ENCODE peak calls at places on chromosomes 12 and 14, in four cellular contexts. L, Y, T and V are unnamed samples.

GRCh38 chr12:44763021-44763420 is 113.1 kb downstream of the NELL2 start:
- DNase-seq in L (no peak), Y (no peak), T (no peak), V (no peak)

GRCh38 chr12:123854918-123855317 is 92.8 kb downstream of the DNAH10 start:
- DNase-seq in L (no peak), Y (no peak), T (no peak), V (no peak)

GRCh38 chr12:68755536-68756243 is 9.7 kb downstream of the SLC35E3 start:
- DNase-seq in L (no peak), Y (no peak), T (no peak), V (no peak)

GRCh38 chr12:88958153-88958552 is 377.9 kb upstream of the KITLG start:
- DNase-seq in L (peak), Y (no peak), T (no peak), V (no peak)

GRCh38 chr12:121202407-121203355 is 7.2 kb upstream of the P2RX4 start:
- DNase-seq in L (no peak), Y (peak), T (no peak), V (no peak)

GRCh38 chr12:42504049-42504448 is 85.5 kb downstream of the PRICKLE1 start:
- DNase-seq in L (no peak), Y (no peak), T (no peak), V (no peak)

GRCh38 chr12:57893460-57894353 is 47.2 kb upstream of the CTDSP2 start:
- DNase-seq in L (peak), Y (peak), T (no peak), V (peak)

GRCh38 chr12:71475280-71475679 is 35.7 kb downstream of the LGR5 start:
- DNase-seq in L (no peak), Y (no peak), T (no peak), V (no peak)

GRCh38 chr12:130832561-130833209 is 6.4 kb downstream of the STX2 start:
- DNase-seq in L (no peak), Y (peak), T (no peak), V (no peak)

GRCh38 chr14:92215579-92215978 is 93.8 kb downstream of the CPSF2 start:
- DNase-seq in L (no peak), Y (no peak), T (no peak), V (no peak)

GRCh38 chr12:130555628-130556485 is 160.2 kb downstream of the RIMBP2 start:
- DNase-seq in L (no peak), Y (no peak), T (no peak), V (no peak)

GRCh38 chr12:131607658-131608447 is 103.0 kb upstream of the SFSWAP start:
- DNase-seq in L (no peak), Y (no peak), T (peak), V (no peak)

GRCh38 chr14:67269338-67270060 is 28.3 kb downstream of the PALS1 start:
- DNase-seq in L (no peak), Y (no peak), T (no peak), V (no peak)

GRCh38 chr12:110689002-110689600 is at the start of gene HVCN1:
- DNase-seq in L (no peak), Y (peak), T (no peak), V (peak)

GRCh38 chr14:56136571-56137498 is 18.6 kb downstream of the PELI2 start:
- DNase-seq in L (no peak), Y (no peak), T (no peak), V (no peak)

GRCh38 chr14:49989980-49990379 is 97.1 kb downstream of the ARF6 start:
- DNase-seq in L (no peak), Y (no peak), T (no peak), V (no peak)

GRCh38 chr14:101475468-101476257 is 85.6 kb upstream of the DIO3 start:
- DNase-seq in L (peak), Y (no peak), T (no peak), V (no peak)

GRCh38 chr12:124338876-124339603 is 44.1 kb downstream of the RFLNA start:
- DNase-seq in L (no peak), Y (no peak), T (no peak), V (no peak)

GRCh38 chr14:40417777-40418401 is 985.7 kb upstream of the FBXO33 start:
- DNase-seq in L (peak), Y (peak), T (no peak), V (peak)

GRCh38 chr14:69711065-69711464 is 55.9 kb upstream of the SRSF5 start:
- DNase-seq in L (no peak), Y (no peak), T (no peak), V (no peak)

GRCh38 chr14:22977684-22978486 is 4.5 kb downstream of the AJUBA start:
- DNase-seq in L (peak), Y (no peak), T (no peak), V (peak)

GRCh38 chr14:77301103-77301502 is 19.6 kb downstream of the POMT2 start:
- DNase-seq in L (peak), Y (peak), T (no peak), V (peak)

GRCh38 chr12:1313906-1314305 is 280.5 kb downstream of the FBXL14 start:
- DNase-seq in L (no peak), Y (no peak), T (no peak), V (no peak)

GRCh38 chr12:74119811-74120362 is 417.7 kb upstream of the ATXN7L3B start:
- DNase-seq in L (no peak), Y (no peak), T (no peak), V (no peak)

GRCh38 chr14:92603309-92604257 is 90.0 kb downstream of the RIN3 start:
- DNase-seq in L (no peak), Y (no peak), T (no peak), V (no peak)

GRCh38 chr14:101509730-101510371 is 51.4 kb upstream of the DIO3 start:
- DNase-seq in L (no peak), Y (no peak), T (no peak), V (no peak)

GRCh38 chr12:59780605-59781135 is 184.8 kb downstream of the SLC16A7 start:
- DNase-seq in L (peak), Y (no peak), T (no peak), V (no peak)

GRCh38 chr12:69117566-69118266 is 121.7 kb upstream of the CPSF6 start:
- DNase-seq in L (no peak), Y (no peak), T (no peak), V (no peak)

GRCh38 chr12:95633049-95633545 is 81.8 kb upstream of the USP44 start:
- DNase-seq in L (peak), Y (no peak), T (no peak), V (no peak)

GRCh38 chr14:28751467-28752058 is 15.0 kb upstream of the FOXG1 start:
- DNase-seq in L (peak), Y (peak), T (peak), V (peak)

GRCh38 chr14:77212933-77213656 is 31.5 kb downstream of the TMEM63C start:
- DNase-seq in L (peak), Y (peak), T (no peak), V (peak)

GRCh38 chr12:49825971-49826421 is 2.2 kb downstream of the NCKAP5L start:
- DNase-seq in L (no peak), Y (no peak), T (no peak), V (no peak)

GRCh38 chr14:34205799-34206198 is 254.9 kb upstream of the EGLN3 start:
- DNase-seq in L (no peak), Y (no peak), T (no peak), V (no peak)

GRCh38 chr12:131231194-131231980 is 277.7 kb downstream of the ADGRD1 start:
- DNase-seq in L (no peak), Y (peak), T (no peak), V (no peak)

GRCh38 chr14:24297190-24297964 is 2.2 kb downstream of the DHRS1 start:
- DNase-seq in L (peak), Y (peak), T (no peak), V (no peak)

GRCh38 chr12:1518763-1519516 is 75.4 kb downstream of the FBXL14 start:
- DNase-seq in L (peak), Y (peak), T (no peak), V (no peak)

GRCh38 chr14:51056431-51056830 is 38.5 kb downstream of the TRIM9 start:
- DNase-seq in L (no peak), Y (no peak), T (no peak), V (no peak)

GRCh38 chr12:93581370-93581769 is 8.9 kb downstream of the SOCS2 start:
- DNase-seq in L (no peak), Y (no peak), T (no peak), V (no peak)
- TF ChIP-seq TCF7 in L (no peak), Y (no peak), T (no peak), V (no peak)

GRCh38 chr12:107329569-107330324 is 236.4 kb upstream of the CRY1 start:
- DNase-seq in L (no peak), Y (no peak), T (no peak), V (no peak)
- TF ChIP-seq TCF7 in L (no peak), Y (no peak), T (no peak), V (no peak)

GRCh38 chr12:5713599-5714001 is 231.5 kb downstream of the ANO2 start:
- DNase-seq in L (no peak), Y (no peak), T (no peak), V (no peak)

GRCh38 chr12:5706247-5706646 is 238.8 kb downstream of the ANO2 start:
- DNase-seq in L (no peak), Y (no peak), T (no peak), V (no peak)

GRCh38 chr12:5708371-5708770 is 236.7 kb downstream of the ANO2 start:
- DNase-seq in L (no peak), Y (no peak), T (no peak), V (no peak)

GRCh38 chr12:5705791-5706190 is 239.3 kb downstream of the ANO2 start:
- DNase-seq in L (no peak), Y (no peak), T (no peak), V (no peak)

DNA sequence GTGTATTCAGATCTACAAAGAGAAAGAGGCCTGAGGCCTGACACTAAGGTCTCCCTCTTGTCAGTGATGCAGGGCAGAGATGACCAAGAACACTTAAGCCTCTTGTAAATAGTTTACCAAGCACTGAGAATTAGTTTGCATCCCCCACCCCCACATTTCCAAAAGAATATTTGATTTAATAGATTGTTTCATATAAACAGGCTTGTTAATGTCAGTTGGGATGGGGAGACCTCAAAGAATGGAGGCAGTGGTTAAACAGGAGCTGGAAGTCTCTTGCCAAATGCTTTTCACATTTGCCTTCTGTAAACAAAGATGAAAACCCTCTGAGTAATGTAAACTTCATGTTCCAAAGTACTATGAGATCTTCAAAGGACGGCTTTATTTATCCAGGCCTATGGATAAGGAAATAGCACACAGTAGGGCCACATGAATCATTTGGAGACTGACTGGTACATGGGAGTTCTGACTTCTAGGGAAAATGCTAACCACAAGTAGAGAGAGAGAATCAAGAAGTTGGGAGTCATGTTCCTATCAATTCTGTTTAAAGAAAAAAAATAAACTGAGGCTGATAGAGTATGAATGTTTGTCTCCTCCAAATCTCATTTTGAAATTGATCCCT is 234.7 kb downstream of the ANO2 start:
- DNase-seq in L (no peak), Y (no peak), T (no peak), V (no peak)
- TF ChIP-seq TCF7 in L (peak), Y (no peak), T (no peak), V (no peak)

DNA sequence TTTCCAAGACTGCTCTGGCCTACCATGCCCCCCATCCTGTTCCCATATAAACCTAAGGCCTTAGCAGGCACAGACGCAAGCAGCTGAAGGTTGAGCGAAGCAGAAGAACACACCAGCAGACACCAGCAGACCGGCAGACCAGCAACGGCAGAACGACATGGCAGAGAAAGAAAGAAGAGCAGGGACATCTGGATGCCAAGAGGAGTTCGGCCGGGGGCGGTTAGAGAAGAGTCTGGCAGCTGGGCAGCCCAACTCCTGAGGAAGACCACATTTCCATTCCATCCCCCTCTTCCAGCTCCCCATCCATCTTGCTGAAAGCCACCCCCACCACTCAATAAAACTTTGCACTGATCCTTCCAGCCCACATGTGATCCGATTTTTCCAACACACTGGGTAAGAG is 5.2 kb upstream of the ST8SIA1 start:
- DNase-seq in L (no peak), Y (no peak), T (no peak), V (no peak)
- TF ChIP-seq TCF7 in L (no peak), Y (no peak), T (no peak), V (no peak)

GRCh38 chr12:9039397-9039977 is 50.1 kb downstream of the KLRG1 start:
- DNase-seq in L (peak), Y (peak), T (no peak), V (no peak)
- TF ChIP-seq TCF7 in L (no peak), Y (no peak), T (no peak), V (no peak)

GRCh38 chr14:64119535-64119934 is 174.6 kb downstream of the ESR2 start:
- DNase-seq in L (no peak), Y (no peak), T (no peak), V (no peak)

GRCh38 chr14:64118892-64119291 is 175.3 kb downstream of the ESR2 start:
- DNase-seq in L (no peak), Y (no peak), T (no peak), V (no peak)

GRCh38 chr14:64114796-64115195 is 179.4 kb downstream of the ESR2 start:
- DNase-seq in L (no peak), Y (no peak), T (no peak), V (no peak)

GRCh38 chr14:64115401-64115800 is 178.8 kb downstream of the ESR2 start:
- DNase-seq in L (no peak), Y (no peak), T (no peak), V (no peak)

GRCh38 chr14:64117671-64118402 is 176.3 kb downstream of the ESR2 start:
- DNase-seq in L (no peak), Y (no peak), T (no peak), V (no peak)
- TF ChIP-seq TCF7 in L (no peak), Y (no peak), T (no peak), V (no peak)

GRCh38 chr12:107929436-107929835 is 154.9 kb downstream of the ASCL4 start:
- DNase-seq in L (peak), Y (peak), T (no peak), V (no peak)
- TF ChIP-seq TCF7 in L (no peak), Y (no peak), T (no peak), V (no peak)